ENCODE peak calls at places on chromosome 1, in six cellular contexts. E is activated CD4-positive, alpha-beta T cell treated with anti-CD3 and anti-CD28 coated beads, Interleukin-2, amount 10 ng/mL, durations not matched to agents 7 days and 5 days; Y is putamen; P is stomach; O is HS-27A; D is WTC11. X is an unnamed sample.

GRCh38 chr1:192160186-192160585 is 1.9 kb downstream of the RGS18 start:
- DNase-seq in P (no peak), Y (no peak), D (no peak), O (no peak), E (no peak), X (no peak)

GRCh38 chr1:29682918-29683314 is 446.6 kb downstream of the PTPRU start:
- DNase-seq in Y (no peak), O (no peak), D (no peak), P (peak), E (no peak), X (peak)

GRCh38 chr1:55129194-55129728 is 85.9 kb downstream of the USP24 start:
- DNase-seq in P (no peak), Y (no peak), E (no peak), D (no peak), O (peak), X (no peak)

GRCh38 chr1:3630161-3630611 is 5.4 kb downstream of the TPRG1L start:
- DNase-seq in P (no peak), D (no peak), O (no peak), E (no peak), Y (no peak), X (no peak)

GRCh38 chr1:47179988-47180563 is 9.8 kb downstream of the PDZK1IP1 start:
- DNase-seq in P (peak), D (no peak), Y (no peak), E (no peak), O (no peak), X (no peak)

GRCh38 chr1:40636777-40637176 is 28.7 kb downstream of the RIMS3 start:
- DNase-seq in O (no peak), E (no peak), P (no peak), Y (no peak), D (no peak), X (no peak)

GRCh38 chr1:32091176-32091575 is 16.7 kb upstream of the KPNA6 start:
- DNase-seq in Y (no peak), O (no peak), D (no peak), P (no peak), E (no peak), X (no peak)

GRCh38 chr1:52601976-52602327 is 219 bp upstream of the GPX7 start:
- DNase-seq in P (no peak), O (no peak), E (no peak), Y (no peak), D (no peak), X (no peak)

GRCh38 chr1:161088587-161089110 is 709 bp downstream of the NECTIN4 start:
- DNase-seq in Y (no peak), P (no peak), O (no peak), D (no peak), E (no peak), X (no peak)

GRCh38 chr1:150548324-150548631 is 930 bp upstream of the ADAMTSL4 start:
- DNase-seq in Y (no peak), D (no peak), E (no peak), O (no peak), P (no peak), X (no peak)

GRCh38 chr1:195562074-195562473 is 1046.2 kb downstream of the KCNT2 start:
- DNase-seq in D (no peak), E (no peak), O (no peak), P (no peak), Y (no peak), X (no peak)

GRCh38 chr1:7386226-7387052 is 384.7 kb upstream of the VAMP3 start:
- DNase-seq in E (no peak), P (peak), D (no peak), Y (no peak), O (no peak), X (no peak)